ENCODE peak calls at places on chromosomes 4 and X, in five cellular contexts. One of them, this sample, is unnamed.

GRCh38 chrX:51862920-51863319 is 30.5 kb upstream of the MAGED1 start:
- DNase-seq in HCT116: no peak
- DNase-seq in fibroblast of the aortic adventitia: no peak
- DNase-seq in stimulated activated naive CD8-positive, alpha-beta T cell treated with anti-CD3 and anti-CD28 coated beads, Interleukin-15, Interleukin-2, amounts not matched to agents 100 U/mL and 50 U/mL, for 24 hours: no peak
- DNase-seq in HFF-Myc: no peak
- DNase-seq in this sample: no peak

GRCh38 chrX:44651347-44651746 is 108.7 kb upstream of the FUNDC1 start:
- DNase-seq in HFF-Myc: no peak
- DNase-seq in stimulated activated naive CD8-positive, alpha-beta T cell treated with anti-CD3 and anti-CD28 coated beads, Interleukin-15, Interleukin-2, amounts not matched to agents 100 U/mL and 50 U/mL, for 24 hours: no peak
- DNase-seq in HCT116: peak
- DNase-seq in fibroblast of the aortic adventitia: no peak
- DNase-seq in this sample: no peak

GRCh38 chr4:40058121-40058520 is 1.5 kb downstream of the N4BP2 start:
- DNase-seq in HFF-Myc: no peak
- DNase-seq in fibroblast of the aortic adventitia: no peak
- DNase-seq in stimulated activated naive CD8-positive, alpha-beta T cell treated with anti-CD3 and anti-CD28 coated beads, Interleukin-15, Interleukin-2, amounts not matched to agents 100 U/mL and 50 U/mL, for 24 hours: no peak
- DNase-seq in HCT116: no peak
- DNase-seq in this sample: no peak

GRCh38 chrX:43581888-43582539 is 74.1 kb upstream of the MAOA start:
- DNase-seq in HCT116: no peak
- DNase-seq in stimulated activated naive CD8-positive, alpha-beta T cell treated with anti-CD3 and anti-CD28 coated beads, Interleukin-15, Interleukin-2, amounts not matched to agents 100 U/mL and 50 U/mL, for 24 hours: no peak
- DNase-seq in fibroblast of the aortic adventitia: no peak
- DNase-seq in HFF-Myc: no peak
- DNase-seq in this sample: no peak

GRCh38 chrX:115639481-115639880 is 78.5 kb downstream of the PLS3 start:
- DNase-seq in HFF-Myc: no peak
- DNase-seq in stimulated activated naive CD8-positive, alpha-beta T cell treated with anti-CD3 and anti-CD28 coated beads, Interleukin-15, Interleukin-2, amounts not matched to agents 100 U/mL and 50 U/mL, for 24 hours: no peak
- DNase-seq in fibroblast of the aortic adventitia: no peak
- DNase-seq in HCT116: no peak
- DNase-seq in this sample: peak

GRCh38 chrX:110180176-110180927 is 137.5 kb downstream of the AMMECR1 start:
- DNase-seq in HFF-Myc: no peak
- DNase-seq in fibroblast of the aortic adventitia: peak
- DNase-seq in HCT116: peak
- DNase-seq in stimulated activated naive CD8-positive, alpha-beta T cell treated with anti-CD3 and anti-CD28 coated beads, Interleukin-15, Interleukin-2, amounts not matched to agents 100 U/mL and 50 U/mL, for 24 hours: no peak
- DNase-seq in this sample: peak

GRCh38 chrX:2283111-2283847 is 217.5 kb downstream of the DHRSX start:
- DNase-seq in fibroblast of the aortic adventitia: peak
- DNase-seq in stimulated activated naive CD8-positive, alpha-beta T cell treated with anti-CD3 and anti-CD28 coated beads, Interleukin-15, Interleukin-2, amounts not matched to agents 100 U/mL and 50 U/mL, for 24 hours: no peak
- DNase-seq in HFF-Myc: no peak
- DNase-seq in HCT116: no peak
- DNase-seq in this sample: peak

GRCh38 chr4:56861365-56861764 is 39.9 kb upstream of the SPINK2 start:
- DNase-seq in HCT116: no peak
- DNase-seq in fibroblast of the aortic adventitia: peak
- DNase-seq in stimulated activated naive CD8-positive, alpha-beta T cell treated with anti-CD3 and anti-CD28 coated beads, Interleukin-15, Interleukin-2, amounts not matched to agents 100 U/mL and 50 U/mL, for 24 hours: no peak
- DNase-seq in HFF-Myc: no peak
- DNase-seq in this sample: peak

GRCh38 chr4:22515145-22515887 is 550 bp downstream of the ADGRA3 start:
- DNase-seq in stimulated activated naive CD8-positive, alpha-beta T cell treated with anti-CD3 and anti-CD28 coated beads, Interleukin-15, Interleukin-2, amounts not matched to agents 100 U/mL and 50 U/mL, for 24 hours: peak
- DNase-seq in HFF-Myc: peak
- DNase-seq in fibroblast of the aortic adventitia: peak
- DNase-seq in HCT116: no peak
- DNase-seq in this sample: peak

GRCh38 chr4:179750374-179750773 is 2308.1 kb upstream of the AGA start:
- DNase-seq in HFF-Myc: no peak
- DNase-seq in fibroblast of the aortic adventitia: no peak
- DNase-seq in stimulated activated naive CD8-positive, alpha-beta T cell treated with anti-CD3 and anti-CD28 coated beads, Interleukin-15, Interleukin-2, amounts not matched to agents 100 U/mL and 50 U/mL, for 24 hours: no peak
- DNase-seq in HCT116: no peak
- DNase-seq in this sample: peak

GRCh38 chr4:184320630-184321029 is 103.0 kb upstream of the ENPP6 start:
- DNase-seq in stimulated activated naive CD8-positive, alpha-beta T cell treated with anti-CD3 and anti-CD28 coated beads, Interleukin-15, Interleukin-2, amounts not matched to agents 100 U/mL and 50 U/mL, for 24 hours: no peak
- DNase-seq in HFF-Myc: no peak
- DNase-seq in HCT116: no peak
- DNase-seq in fibroblast of the aortic adventitia: no peak
- DNase-seq in this sample: no peak

GRCh38 chrX:72663737-72664136 is 50.4 kb downstream of the PHKA1 start:
- DNase-seq in stimulated activated naive CD8-positive, alpha-beta T cell treated with anti-CD3 and anti-CD28 coated beads, Interleukin-15, Interleukin-2, amounts not matched to agents 100 U/mL and 50 U/mL, for 24 hours: no peak
- DNase-seq in HCT116: no peak
- DNase-seq in HFF-Myc: no peak
- DNase-seq in fibroblast of the aortic adventitia: no peak
- DNase-seq in this sample: no peak

GRCh38 chr4:94390804-94391410 is 48.3 kb upstream of the HPGDS start:
- DNase-seq in stimulated activated naive CD8-positive, alpha-beta T cell treated with anti-CD3 and anti-CD28 coated beads, Interleukin-15, Interleukin-2, amounts not matched to agents 100 U/mL and 50 U/mL, for 24 hours: peak
- DNase-seq in HCT116: no peak
- DNase-seq in fibroblast of the aortic adventitia: peak
- DNase-seq in HFF-Myc: no peak
- DNase-seq in this sample: peak

GRCh38 chr4:22052076-22052475 is 103.5 kb upstream of the KCNIP4 start:
- DNase-seq in HFF-Myc: no peak
- DNase-seq in fibroblast of the aortic adventitia: no peak
- DNase-seq in HCT116: no peak
- DNase-seq in stimulated activated naive CD8-positive, alpha-beta T cell treated with anti-CD3 and anti-CD28 coated beads, Interleukin-15, Interleukin-2, amounts not matched to agents 100 U/mL and 50 U/mL, for 24 hours: no peak
- DNase-seq in this sample: no peak

GRCh38 chrX:132271330-132271729 is 52.1 kb upstream of the RAP2C start:
- DNase-seq in HCT116: no peak
- DNase-seq in fibroblast of the aortic adventitia: peak
- DNase-seq in stimulated activated naive CD8-positive, alpha-beta T cell treated with anti-CD3 and anti-CD28 coated beads, Interleukin-15, Interleukin-2, amounts not matched to agents 100 U/mL and 50 U/mL, for 24 hours: no peak
- DNase-seq in HFF-Myc: no peak
- DNase-seq in this sample: peak

GRCh38 chrX:134669378-134670098 is 11.3 kb upstream of the PLAC1 start:
- DNase-seq in stimulated activated naive CD8-positive, alpha-beta T cell treated with anti-CD3 and anti-CD28 coated beads, Interleukin-15, Interleukin-2, amounts not matched to agents 100 U/mL and 50 U/mL, for 24 hours: no peak
- DNase-seq in fibroblast of the aortic adventitia: peak
- DNase-seq in HCT116: no peak
- DNase-seq in HFF-Myc: peak
- DNase-seq in this sample: peak

GRCh38 chr4:1193206-1194027 is 21.0 kb upstream of the SPON2 start:
- DNase-seq in HCT116: no peak
- DNase-seq in HFF-Myc: no peak
- DNase-seq in fibroblast of the aortic adventitia: no peak
- DNase-seq in stimulated activated naive CD8-positive, alpha-beta T cell treated with anti-CD3 and anti-CD28 coated beads, Interleukin-15, Interleukin-2, amounts not matched to agents 100 U/mL and 50 U/mL, for 24 hours: peak
- DNase-seq in this sample: no peak

GRCh38 chrX:149453030-149453429 is 52.1 kb downstream of the IDS start:
- DNase-seq in stimulated activated naive CD8-positive, alpha-beta T cell treated with anti-CD3 and anti-CD28 coated beads, Interleukin-15, Interleukin-2, amounts not matched to agents 100 U/mL and 50 U/mL, for 24 hours: no peak
- DNase-seq in HCT116: peak
- DNase-seq in fibroblast of the aortic adventitia: peak
- DNase-seq in HFF-Myc: peak
- DNase-seq in this sample: peak

GRCh38 chr4:183987987-183988392 is 82.9 kb downstream of the STOX2 start:
- DNase-seq in HCT116: peak
- DNase-seq in fibroblast of the aortic adventitia: peak
- DNase-seq in HFF-Myc: peak
- DNase-seq in stimulated activated naive CD8-positive, alpha-beta T cell treated with anti-CD3 and anti-CD28 coated beads, Interleukin-15, Interleukin-2, amounts not matched to agents 100 U/mL and 50 U/mL, for 24 hours: no peak
- DNase-seq in this sample: peak

GRCh38 chrX:44705817-44706551 is 137.8 kb upstream of the DUSP21 start:
- DNase-seq in HCT116: no peak
- DNase-seq in stimulated activated naive CD8-positive, alpha-beta T cell treated with anti-CD3 and anti-CD28 coated beads, Interleukin-15, Interleukin-2, amounts not matched to agents 100 U/mL and 50 U/mL, for 24 hours: no peak
- DNase-seq in fibroblast of the aortic adventitia: no peak
- DNase-seq in HFF-Myc: peak
- DNase-seq in this sample: no peak

GRCh38 chrX:85052636-85053343 is 49.1 kb downstream of the APOOL start:
- DNase-seq in fibroblast of the aortic adventitia: peak
- DNase-seq in HFF-Myc: peak
- DNase-seq in HCT116: peak
- DNase-seq in stimulated activated naive CD8-positive, alpha-beta T cell treated with anti-CD3 and anti-CD28 coated beads, Interleukin-15, Interleukin-2, amounts not matched to agents 100 U/mL and 50 U/mL, for 24 hours: no peak
- DNase-seq in this sample: peak

GRCh38 chrX:153878969-153879653 is 6.9 kb downstream of the L1CAM start:
- DNase-seq in HFF-Myc: no peak
- DNase-seq in stimulated activated naive CD8-positive, alpha-beta T cell treated with anti-CD3 and anti-CD28 coated beads, Interleukin-15, Interleukin-2, amounts not matched to agents 100 U/mL and 50 U/mL, for 24 hours: no peak
- DNase-seq in fibroblast of the aortic adventitia: no peak
- DNase-seq in HCT116: no peak
- DNase-seq in this sample: no peak

GRCh38 chrX:14798805-14799397 is 74.0 kb downstream of the FANCB start:
- DNase-seq in fibroblast of the aortic adventitia: no peak
- DNase-seq in stimulated activated naive CD8-positive, alpha-beta T cell treated with anti-CD3 and anti-CD28 coated beads, Interleukin-15, Interleukin-2, amounts not matched to agents 100 U/mL and 50 U/mL, for 24 hours: no peak
- DNase-seq in HFF-Myc: no peak
- DNase-seq in HCT116: no peak
- DNase-seq in this sample: no peak

GRCh38 chr4:163866728-163867313 is 372.3 kb downstream of the TMA16 start:
- DNase-seq in HCT116: no peak
- DNase-seq in HFF-Myc: no peak
- DNase-seq in stimulated activated naive CD8-positive, alpha-beta T cell treated with anti-CD3 and anti-CD28 coated beads, Interleukin-15, Interleukin-2, amounts not matched to agents 100 U/mL and 50 U/mL, for 24 hours: no peak
- DNase-seq in fibroblast of the aortic adventitia: no peak
- DNase-seq in this sample: peak

GRCh38 chr4:113760094-113760851 is 1.3 kb downstream of the CAMK2D start:
- DNase-seq in HFF-Myc: no peak
- DNase-seq in fibroblast of the aortic adventitia: peak
- DNase-seq in stimulated activated naive CD8-positive, alpha-beta T cell treated with anti-CD3 and anti-CD28 coated beads, Interleukin-15, Interleukin-2, amounts not matched to agents 100 U/mL and 50 U/mL, for 24 hours: peak
- DNase-seq in HCT116: no peak
- DNase-seq in this sample: peak

GRCh38 chr4:26520728-26521442 is 30.6 kb upstream of the CCKAR start:
- DNase-seq in stimulated activated naive CD8-positive, alpha-beta T cell treated with anti-CD3 and anti-CD28 coated beads, Interleukin-15, Interleukin-2, amounts not matched to agents 100 U/mL and 50 U/mL, for 24 hours: no peak
- DNase-seq in HCT116: no peak
- DNase-seq in HFF-Myc: no peak
- DNase-seq in fibroblast of the aortic adventitia: peak
- DNase-seq in this sample: peak

GRCh38 chr4:143667461-143667860 is 33.0 kb downstream of the FREM3 start:
- DNase-seq in fibroblast of the aortic adventitia: peak
- DNase-seq in HCT116: no peak
- DNase-seq in stimulated activated naive CD8-positive, alpha-beta T cell treated with anti-CD3 and anti-CD28 coated beads, Interleukin-15, Interleukin-2, amounts not matched to agents 100 U/mL and 50 U/mL, for 24 hours: no peak
- DNase-seq in HFF-Myc: no peak
- DNase-seq in this sample: peak

GRCh38 chr4:182255421-182256190 is 12.4 kb downstream of the TENM3 start:
- DNase-seq in HCT116: no peak
- DNase-seq in HFF-Myc: no peak
- DNase-seq in fibroblast of the aortic adventitia: no peak
- DNase-seq in stimulated activated naive CD8-positive, alpha-beta T cell treated with anti-CD3 and anti-CD28 coated beads, Interleukin-15, Interleukin-2, amounts not matched to agents 100 U/mL and 50 U/mL, for 24 hours: no peak
- DNase-seq in this sample: no peak

GRCh38 chrX:83508006-83508405 is at the start of gene POU3F4:
- DNase-seq in stimulated activated naive CD8-positive, alpha-beta T cell treated with anti-CD3 and anti-CD28 coated beads, Interleukin-15, Interleukin-2, amounts not matched to agents 100 U/mL and 50 U/mL, for 24 hours: no peak
- DNase-seq in fibroblast of the aortic adventitia: no peak
- DNase-seq in HFF-Myc: no peak
- DNase-seq in HCT116: no peak
- DNase-seq in this sample: peak

GRCh38 chr4:26959654-26960047 is 99.0 kb downstream of the STIM2 start:
- DNase-seq in HCT116: no peak
- DNase-seq in stimulated activated naive CD8-positive, alpha-beta T cell treated with anti-CD3 and anti-CD28 coated beads, Interleukin-15, Interleukin-2, amounts not matched to agents 100 U/mL and 50 U/mL, for 24 hours: no peak
- DNase-seq in fibroblast of the aortic adventitia: no peak
- DNase-seq in HFF-Myc: no peak
- DNase-seq in this sample: no peak

GRCh38 chrX:126551725-126552312 is 795 bp downstream of the DCAF12L1 start:
- DNase-seq in stimulated activated naive CD8-positive, alpha-beta T cell treated with anti-CD3 and anti-CD28 coated beads, Interleukin-15, Interleukin-2, amounts not matched to agents 100 U/mL and 50 U/mL, for 24 hours: no peak
- DNase-seq in HFF-Myc: no peak
- DNase-seq in fibroblast of the aortic adventitia: no peak
- DNase-seq in HCT116: no peak
- DNase-seq in this sample: no peak